ENCODE peak calls at places on chromosome 4, in nine cellular contexts. One of them, this sample, is unnamed.

GRCh38 chr4:58261526-58261925 is 1151.3 kb upstream of the IGFBP7 start:
- DNase-seq in stimulated activated CD4-positive, alpha-beta T cell treated with anti-CD3 and anti-CD28 coated beads, Interleukin-15, amount 100 ng/mL, for 1 hour: no peak
- DNase-seq in tibial artery: no peak
- DNase-seq in fibroblast of the aortic adventitia: no peak
- DNase-seq in amniotic stem cell: no peak
- DNase-seq in NCI-H1092: no peak
- DNase-seq in cardiac fibroblast: no peak
- DNase-seq in T-helper 2 cell: no peak
- DNase-seq in foreskin melanocyte: no peak
- DNase-seq in this sample: no peak

GRCh38 chr4:92234393-92235176 is 69.2 kb upstream of the GRID2 start:
- DNase-seq in stimulated activated CD4-positive, alpha-beta T cell treated with anti-CD3 and anti-CD28 coated beads, Interleukin-15, amount 100 ng/mL, for 1 hour: no peak
- DNase-seq in tibial artery: no peak
- DNase-seq in fibroblast of the aortic adventitia: peak; percentile 100
- DNase-seq in amniotic stem cell: peak; percentile 89
- DNase-seq in NCI-H1092: no peak
- DNase-seq in cardiac fibroblast: peak; percentile 99
- DNase-seq in T-helper 2 cell: no peak
- DNase-seq in foreskin melanocyte: peak; percentile 97
- DNase-seq in this sample: peak; percentile 77

GRCh38 chr4:96170198-96170597 is 330.3 kb downstream of the PDHA2 start:
- DNase-seq in stimulated activated CD4-positive, alpha-beta T cell treated with anti-CD3 and anti-CD28 coated beads, Interleukin-15, amount 100 ng/mL, for 1 hour: no peak
- DNase-seq in tibial artery: no peak
- DNase-seq in fibroblast of the aortic adventitia: no peak
- DNase-seq in amniotic stem cell: no peak
- DNase-seq in NCI-H1092: no peak
- DNase-seq in cardiac fibroblast: no peak
- DNase-seq in T-helper 2 cell: no peak
- DNase-seq in foreskin melanocyte: no peak
- DNase-seq in this sample: no peak

GRCh38 chr4:106478152-106478551 is 109.6 kb upstream of the GIMD1 start:
- DNase-seq in stimulated activated CD4-positive, alpha-beta T cell treated with anti-CD3 and anti-CD28 coated beads, Interleukin-15, amount 100 ng/mL, for 1 hour: no peak
- DNase-seq in tibial artery: no peak
- DNase-seq in fibroblast of the aortic adventitia: no peak
- DNase-seq in amniotic stem cell: no peak
- DNase-seq in NCI-H1092: peak; percentile 17
- DNase-seq in cardiac fibroblast: no peak
- DNase-seq in T-helper 2 cell: no peak
- DNase-seq in foreskin melanocyte: no peak
- DNase-seq in this sample: no peak

GRCh38 chr4:7817877-7818675 is 121.6 kb downstream of the AFAP1 start:
- DNase-seq in stimulated activated CD4-positive, alpha-beta T cell treated with anti-CD3 and anti-CD28 coated beads, Interleukin-15, amount 100 ng/mL, for 1 hour: no peak
- DNase-seq in tibial artery: no peak
- DNase-seq in fibroblast of the aortic adventitia: peak; percentile 63
- DNase-seq in amniotic stem cell: no peak
- DNase-seq in NCI-H1092: peak; percentile 52
- DNase-seq in cardiac fibroblast: no peak
- DNase-seq in T-helper 2 cell: no peak
- DNase-seq in foreskin melanocyte: no peak
- DNase-seq in this sample: no peak

GRCh38 chr4:160580581-160580980 is 1477.7 kb downstream of the RAPGEF2 start:
- DNase-seq in stimulated activated CD4-positive, alpha-beta T cell treated with anti-CD3 and anti-CD28 coated beads, Interleukin-15, amount 100 ng/mL, for 1 hour: no peak
- DNase-seq in tibial artery: no peak
- DNase-seq in fibroblast of the aortic adventitia: no peak
- DNase-seq in amniotic stem cell: no peak
- DNase-seq in NCI-H1092: no peak
- DNase-seq in cardiac fibroblast: no peak
- DNase-seq in T-helper 2 cell: no peak
- DNase-seq in foreskin melanocyte: no peak
- DNase-seq in this sample: no peak

GRCh38 chr4:120691536-120691935 is 231.0 kb downstream of the PRDM5 start:
- DNase-seq in stimulated activated CD4-positive, alpha-beta T cell treated with anti-CD3 and anti-CD28 coated beads, Interleukin-15, amount 100 ng/mL, for 1 hour: no peak
- DNase-seq in tibial artery: no peak
- DNase-seq in fibroblast of the aortic adventitia: peak; percentile 52
- DNase-seq in amniotic stem cell: no peak
- DNase-seq in NCI-H1092: no peak
- DNase-seq in cardiac fibroblast: peak; percentile 40
- DNase-seq in T-helper 2 cell: no peak
- DNase-seq in foreskin melanocyte: no peak
- DNase-seq in this sample: no peak

GRCh38 chr4:110735691-110736090 is 112.8 kb upstream of the PITX2 start:
- DNase-seq in stimulated activated CD4-positive, alpha-beta T cell treated with anti-CD3 and anti-CD28 coated beads, Interleukin-15, amount 100 ng/mL, for 1 hour: no peak
- DNase-seq in tibial artery: no peak
- DNase-seq in fibroblast of the aortic adventitia: no peak
- DNase-seq in amniotic stem cell: no peak
- DNase-seq in NCI-H1092: no peak
- DNase-seq in cardiac fibroblast: no peak
- DNase-seq in T-helper 2 cell: no peak
- DNase-seq in foreskin melanocyte: no peak
- DNase-seq in this sample: no peak

GRCh38 chr4:138579146-138579545 is 337.0 kb upstream of the SLC7A11 start:
- DNase-seq in stimulated activated CD4-positive, alpha-beta T cell treated with anti-CD3 and anti-CD28 coated beads, Interleukin-15, amount 100 ng/mL, for 1 hour: no peak
- DNase-seq in tibial artery: no peak
- DNase-seq in fibroblast of the aortic adventitia: no peak
- DNase-seq in amniotic stem cell: no peak
- DNase-seq in NCI-H1092: no peak
- DNase-seq in cardiac fibroblast: no peak
- DNase-seq in T-helper 2 cell: no peak
- DNase-seq in foreskin melanocyte: no peak
- DNase-seq in this sample: no peak

GRCh38 chr4:143668930-143669553 is 31.4 kb downstream of the FREM3 start:
- DNase-seq in stimulated activated CD4-positive, alpha-beta T cell treated with anti-CD3 and anti-CD28 coated beads, Interleukin-15, amount 100 ng/mL, for 1 hour: no peak
- DNase-seq in tibial artery: no peak
- DNase-seq in fibroblast of the aortic adventitia: no peak
- DNase-seq in amniotic stem cell: no peak
- DNase-seq in NCI-H1092: no peak
- DNase-seq in cardiac fibroblast: no peak
- DNase-seq in T-helper 2 cell: no peak
- DNase-seq in foreskin melanocyte: no peak
- DNase-seq in this sample: no peak

GRCh38 chr4:75235359-75235951 is 278.7 kb downstream of the RCHY1 start:
- DNase-seq in stimulated activated CD4-positive, alpha-beta T cell treated with anti-CD3 and anti-CD28 coated beads, Interleukin-15, amount 100 ng/mL, for 1 hour: no peak
- DNase-seq in tibial artery: no peak
- DNase-seq in fibroblast of the aortic adventitia: no peak
- DNase-seq in amniotic stem cell: no peak
- DNase-seq in NCI-H1092: no peak
- DNase-seq in cardiac fibroblast: no peak
- DNase-seq in T-helper 2 cell: no peak
- DNase-seq in foreskin melanocyte: no peak
- DNase-seq in this sample: no peak

GRCh38 chr4:111717916-111718315 is 427.3 kb upstream of the FAM241A start:
- DNase-seq in stimulated activated CD4-positive, alpha-beta T cell treated with anti-CD3 and anti-CD28 coated beads, Interleukin-15, amount 100 ng/mL, for 1 hour: no peak
- DNase-seq in tibial artery: no peak
- DNase-seq in fibroblast of the aortic adventitia: no peak
- DNase-seq in amniotic stem cell: no peak
- DNase-seq in NCI-H1092: no peak
- DNase-seq in cardiac fibroblast: no peak
- DNase-seq in T-helper 2 cell: no peak
- DNase-seq in foreskin melanocyte: no peak
- DNase-seq in this sample: no peak

GRCh38 chr4:138861130-138861529 is 154.5 kb upstream of the NOCT start:
- DNase-seq in stimulated activated CD4-positive, alpha-beta T cell treated with anti-CD3 and anti-CD28 coated beads, Interleukin-15, amount 100 ng/mL, for 1 hour: no peak
- DNase-seq in tibial artery: no peak
- DNase-seq in fibroblast of the aortic adventitia: no peak
- DNase-seq in amniotic stem cell: no peak
- DNase-seq in NCI-H1092: no peak
- DNase-seq in cardiac fibroblast: peak; percentile 62
- DNase-seq in T-helper 2 cell: no peak
- DNase-seq in foreskin melanocyte: no peak
- DNase-seq in this sample: no peak

GRCh38 chr4:10186228-10187214 is 69.9 kb upstream of the WDR1 start:
- DNase-seq in stimulated activated CD4-positive, alpha-beta T cell treated with anti-CD3 and anti-CD28 coated beads, Interleukin-15, amount 100 ng/mL, for 1 hour: no peak
- DNase-seq in tibial artery: no peak
- DNase-seq in fibroblast of the aortic adventitia: peak; percentile 29
- DNase-seq in amniotic stem cell: no peak
- DNase-seq in NCI-H1092: no peak
- DNase-seq in cardiac fibroblast: peak; percentile 22
- DNase-seq in T-helper 2 cell: no peak
- DNase-seq in foreskin melanocyte: no peak
- DNase-seq in this sample: no peak

GRCh38 chr4:139416073-139416673 is 37.7 kb upstream of the RAB33B start:
- DNase-seq in stimulated activated CD4-positive, alpha-beta T cell treated with anti-CD3 and anti-CD28 coated beads, Interleukin-15, amount 100 ng/mL, for 1 hour: no peak
- DNase-seq in tibial artery: no peak
- DNase-seq in fibroblast of the aortic adventitia: peak; percentile 81
- DNase-seq in amniotic stem cell: no peak
- DNase-seq in NCI-H1092: no peak
- DNase-seq in cardiac fibroblast: peak; percentile 79
- DNase-seq in T-helper 2 cell: peak; percentile 12
- DNase-seq in foreskin melanocyte: peak; percentile 14
- DNase-seq in this sample: peak; percentile 38

GRCh38 chr4:23298371-23298770 is 591.5 kb downstream of the PPARGC1A start:
- DNase-seq in stimulated activated CD4-positive, alpha-beta T cell treated with anti-CD3 and anti-CD28 coated beads, Interleukin-15, amount 100 ng/mL, for 1 hour: no peak
- DNase-seq in tibial artery: no peak
- DNase-seq in fibroblast of the aortic adventitia: no peak
- DNase-seq in amniotic stem cell: no peak
- DNase-seq in NCI-H1092: no peak
- DNase-seq in cardiac fibroblast: no peak
- DNase-seq in T-helper 2 cell: no peak
- DNase-seq in foreskin melanocyte: no peak
- DNase-seq in this sample: no peak

GRCh38 chr4:162682651-162683050 is 484.0 kb downstream of the NAF1 start:
- DNase-seq in stimulated activated CD4-positive, alpha-beta T cell treated with anti-CD3 and anti-CD28 coated beads, Interleukin-15, amount 100 ng/mL, for 1 hour: no peak
- DNase-seq in tibial artery: no peak
- DNase-seq in fibroblast of the aortic adventitia: no peak
- DNase-seq in amniotic stem cell: no peak
- DNase-seq in NCI-H1092: no peak
- DNase-seq in cardiac fibroblast: no peak
- DNase-seq in T-helper 2 cell: no peak
- DNase-seq in foreskin melanocyte: no peak
- DNase-seq in this sample: no peak

GRCh38 chr4:182536221-182536620 is 293.0 kb downstream of the TENM3 start:
- DNase-seq in stimulated activated CD4-positive, alpha-beta T cell treated with anti-CD3 and anti-CD28 coated beads, Interleukin-15, amount 100 ng/mL, for 1 hour: no peak
- DNase-seq in tibial artery: no peak
- DNase-seq in fibroblast of the aortic adventitia: no peak
- DNase-seq in amniotic stem cell: no peak
- DNase-seq in NCI-H1092: no peak
- DNase-seq in cardiac fibroblast: no peak
- DNase-seq in T-helper 2 cell: no peak
- DNase-seq in foreskin melanocyte: no peak
- DNase-seq in this sample: no peak

GRCh38 chr4:6834867-6835266 is 52.3 kb downstream of the KIAA0232 start:
- DNase-seq in stimulated activated CD4-positive, alpha-beta T cell treated with anti-CD3 and anti-CD28 coated beads, Interleukin-15, amount 100 ng/mL, for 1 hour: no peak
- DNase-seq in tibial artery: no peak
- DNase-seq in fibroblast of the aortic adventitia: no peak
- DNase-seq in amniotic stem cell: peak; percentile 1
- DNase-seq in NCI-H1092: no peak
- DNase-seq in cardiac fibroblast: peak; percentile 57
- DNase-seq in T-helper 2 cell: no peak
- DNase-seq in foreskin melanocyte: peak; percentile 40
- DNase-seq in this sample: no peak

GRCh38 chr4:28015996-28016395 is 1155.4 kb downstream of the STIM2 start:
- DNase-seq in stimulated activated CD4-positive, alpha-beta T cell treated with anti-CD3 and anti-CD28 coated beads, Interleukin-15, amount 100 ng/mL, for 1 hour: no peak
- DNase-seq in tibial artery: no peak
- DNase-seq in fibroblast of the aortic adventitia: no peak
- DNase-seq in amniotic stem cell: no peak
- DNase-seq in NCI-H1092: no peak
- DNase-seq in cardiac fibroblast: no peak
- DNase-seq in T-helper 2 cell: no peak
- DNase-seq in foreskin melanocyte: no peak
- DNase-seq in this sample: no peak

GRCh38 chr4:155787113-155787710 is 28.4 kb downstream of the GUCY1B1 start:
- DNase-seq in stimulated activated CD4-positive, alpha-beta T cell treated with anti-CD3 and anti-CD28 coated beads, Interleukin-15, amount 100 ng/mL, for 1 hour: no peak
- DNase-seq in tibial artery: no peak
- DNase-seq in fibroblast of the aortic adventitia: peak; percentile 70
- DNase-seq in amniotic stem cell: no peak
- DNase-seq in NCI-H1092: no peak
- DNase-seq in cardiac fibroblast: peak; percentile 77
- DNase-seq in T-helper 2 cell: no peak
- DNase-seq in foreskin melanocyte: peak; percentile 33
- DNase-seq in this sample: peak; percentile 75

GRCh38 chr4:76969941-76970529 is 20.5 kb downstream of the SEPTIN11 start:
- DNase-seq in stimulated activated CD4-positive, alpha-beta T cell treated with anti-CD3 and anti-CD28 coated beads, Interleukin-15, amount 100 ng/mL, for 1 hour: no peak
- DNase-seq in tibial artery: no peak
- DNase-seq in fibroblast of the aortic adventitia: no peak
- DNase-seq in amniotic stem cell: no peak
- DNase-seq in NCI-H1092: no peak
- DNase-seq in cardiac fibroblast: no peak
- DNase-seq in T-helper 2 cell: no peak
- DNase-seq in foreskin melanocyte: no peak
- DNase-seq in this sample: no peak

GRCh38 chr4:74942251-74942917 is 9.5 kb downstream of the PARM1 start:
- DNase-seq in stimulated activated CD4-positive, alpha-beta T cell treated with anti-CD3 and anti-CD28 coated beads, Interleukin-15, amount 100 ng/mL, for 1 hour: no peak
- DNase-seq in tibial artery: no peak
- DNase-seq in fibroblast of the aortic adventitia: no peak
- DNase-seq in amniotic stem cell: no peak
- DNase-seq in NCI-H1092: no peak
- DNase-seq in cardiac fibroblast: no peak
- DNase-seq in T-helper 2 cell: no peak
- DNase-seq in foreskin melanocyte: no peak
- DNase-seq in this sample: no peak

GRCh38 chr4:52372747-52373146 is 286.4 kb downstream of the USP46 start:
- DNase-seq in stimulated activated CD4-positive, alpha-beta T cell treated with anti-CD3 and anti-CD28 coated beads, Interleukin-15, amount 100 ng/mL, for 1 hour: no peak
- DNase-seq in tibial artery: no peak
- DNase-seq in fibroblast of the aortic adventitia: no peak
- DNase-seq in amniotic stem cell: no peak
- DNase-seq in NCI-H1092: no peak
- DNase-seq in cardiac fibroblast: no peak
- DNase-seq in T-helper 2 cell: no peak
- DNase-seq in foreskin melanocyte: no peak
- DNase-seq in this sample: no peak

GRCh38 chr4:102616661-102617060 is 115.5 kb downstream of the NFKB1 start:
- DNase-seq in stimulated activated CD4-positive, alpha-beta T cell treated with anti-CD3 and anti-CD28 coated beads, Interleukin-15, amount 100 ng/mL, for 1 hour: no peak
- DNase-seq in tibial artery: no peak
- DNase-seq in fibroblast of the aortic adventitia: no peak
- DNase-seq in amniotic stem cell: no peak
- DNase-seq in NCI-H1092: no peak
- DNase-seq in cardiac fibroblast: no peak
- DNase-seq in T-helper 2 cell: no peak
- DNase-seq in foreskin melanocyte: no peak
- DNase-seq in this sample: no peak

GRCh38 chr4:96525901-96526300 is 686.0 kb downstream of the PDHA2 start:
- DNase-seq in stimulated activated CD4-positive, alpha-beta T cell treated with anti-CD3 and anti-CD28 coated beads, Interleukin-15, amount 100 ng/mL, for 1 hour: no peak
- DNase-seq in tibial artery: no peak
- DNase-seq in fibroblast of the aortic adventitia: no peak
- DNase-seq in amniotic stem cell: no peak
- DNase-seq in NCI-H1092: no peak
- DNase-seq in cardiac fibroblast: no peak
- DNase-seq in T-helper 2 cell: no peak
- DNase-seq in foreskin melanocyte: no peak
- DNase-seq in this sample: peak; percentile 2